ENCODE peak calls at places on chromosome 18, in six cellular contexts. R is HCT116, N is GM12878, Z is transverse colon, A is stomach, U is HepG2. S is an unnamed sample.
A peak's percentile ranks its signal among the peaks of the same experiment; 100 is the strongest.

GRCh38 chr18:73985855-73986254 is 161.8 kb downstream of the FBXO15 start:
- DNase-seq in N (no peak), Z (no peak), R (no peak), A (no peak), U (no peak), S (no peak)

GRCh38 chr18:49628993-49629795 is 67.3 kb downstream of the LIPG start:
- DNase-seq in Z (peak; percentile 22), A (peak; percentile 35), R (no peak), N (no peak), U (peak; percentile 28), S (no peak)

GRCh38 chr18:74116628-74117554 is 30.7 kb downstream of the FBXO15 start:
- DNase-seq in R (peak; percentile 8), A (no peak), Z (peak; percentile 12), N (no peak), U (peak; percentile 20), S (peak; percentile 40)

GRCh38 chr18:58298251-58299134 is 254.5 kb downstream of the NEDD4L start:
- DNase-seq in N (no peak), A (no peak), R (no peak), U (no peak), Z (no peak), S (no peak)

GRCh38 chr18:43590182-43590903 is 313.1 kb upstream of the SYT4 start:
- DNase-seq in U (no peak), A (peak; percentile 53), R (no peak), Z (no peak), N (no peak), S (peak; percentile 71)

GRCh38 chr18:77101410-77102245 is 31.0 kb downstream of the MBP start:
- DNase-seq in A (peak; percentile 76), U (no peak), Z (peak; percentile 64), R (peak; percentile 89), N (peak; percentile 61), S (peak; percentile 91)

GRCh38 chr18:78390348-78390929 is 589.2 kb upstream of the SALL3 start:
- DNase-seq in Z (no peak), A (no peak), R (no peak), U (no peak), N (no peak), S (no peak)

GRCh38 chr18:58045265-58046086 is 1.4 kb downstream of the NEDD4L start:
- DNase-seq in N (no peak), A (peak; percentile 78), Z (peak; percentile 78), U (peak; percentile 41), R (peak; percentile 48), S (peak; percentile 82)

GRCh38 chr18:58528011-58528367 is 100.9 kb downstream of the ALPK2 start:
- DNase-seq in A (no peak), N (no peak), Z (no peak), U (no peak), R (no peak), S (no peak)

GRCh38 chr18:56068030-56068671 is 480.2 kb upstream of the TCF4 start:
- DNase-seq in A (no peak), U (no peak), N (no peak), R (no peak), Z (no peak), S (no peak)

GRCh38 chr18:45549296-45549695 is 66.0 kb upstream of the SLC14A2 start:
- DNase-seq in R (no peak), U (no peak), A (no peak), N (no peak), Z (no peak), S (no peak)

GRCh38 chr18:37274988-37275590 is 290.5 kb downstream of the CELF4 start:
- DNase-seq in R (no peak), A (no peak), N (no peak), U (no peak), Z (no peak), S (no peak)

GRCh38 chr18:72612894-72613537 is 68.9 kb upstream of the CBLN2 start:
- DNase-seq in Z (no peak), U (no peak), A (no peak), N (no peak), R (no peak), S (no peak)

GRCh38 chr18:41538751-41539150 is 416.3 kb upstream of the PIK3C3 start:
- DNase-seq in U (no peak), R (no peak), A (no peak), N (no peak), Z (no peak), S (no peak)

GRCh38 chr18:69469444-69469919 is 68.8 kb downstream of the DOK6 start:
- DNase-seq in R (peak; percentile 45), N (no peak), Z (no peak), A (no peak), U (no peak), S (no peak)

GRCh38 chr18:37521500-37522465 is 43.8 kb downstream of the CELF4 start:
- DNase-seq in N (no peak), U (no peak), Z (no peak), R (no peak), A (no peak), S (no peak)

GRCh38 chr18:59388817-59389216 is 29.8 kb upstream of the LMAN1 start:
- DNase-seq in A (no peak), N (no peak), R (no peak), U (no peak), Z (no peak), S (no peak)

GRCh38 chr18:66603941-66604627 is at the start of gene CDH19:
- DNase-seq in R (no peak), Z (no peak), A (no peak), N (no peak), U (peak; percentile 0), S (no peak)
- TF ChIP-seq POLR2A in R (no peak), Z (no peak), A (no peak), N (no peak), U (no peak), S (no peak)

GRCh38 chr18:51029378-51029693 is 677 bp upstream of the SMAD4 start:
- DNase-seq in A (no peak), Z (no peak), U (no peak), R (no peak), N (no peak), S (no peak)

GRCh38 chr18:51029694-51030536 is at the start of gene SMAD4:
- DNase-seq in R (peak; percentile 86), U (peak; percentile 89), Z (peak; percentile 98), A (peak; percentile 97), N (peak; percentile 71), S (peak; percentile 99)

GRCh38 chr18:51030537-51031258 is 685 bp downstream of the SMAD4 start:
- DNase-seq in Z (peak; percentile 81), U (peak; percentile 41), N (no peak), R (no peak), A (peak; percentile 76), S (peak; percentile 95)

GRCh38 chr18:51025512-51025911 is 4.5 kb upstream of the SMAD4 start:
- DNase-seq in Z (no peak), N (no peak), U (no peak), R (no peak), A (no peak), S (no peak)

DNA sequence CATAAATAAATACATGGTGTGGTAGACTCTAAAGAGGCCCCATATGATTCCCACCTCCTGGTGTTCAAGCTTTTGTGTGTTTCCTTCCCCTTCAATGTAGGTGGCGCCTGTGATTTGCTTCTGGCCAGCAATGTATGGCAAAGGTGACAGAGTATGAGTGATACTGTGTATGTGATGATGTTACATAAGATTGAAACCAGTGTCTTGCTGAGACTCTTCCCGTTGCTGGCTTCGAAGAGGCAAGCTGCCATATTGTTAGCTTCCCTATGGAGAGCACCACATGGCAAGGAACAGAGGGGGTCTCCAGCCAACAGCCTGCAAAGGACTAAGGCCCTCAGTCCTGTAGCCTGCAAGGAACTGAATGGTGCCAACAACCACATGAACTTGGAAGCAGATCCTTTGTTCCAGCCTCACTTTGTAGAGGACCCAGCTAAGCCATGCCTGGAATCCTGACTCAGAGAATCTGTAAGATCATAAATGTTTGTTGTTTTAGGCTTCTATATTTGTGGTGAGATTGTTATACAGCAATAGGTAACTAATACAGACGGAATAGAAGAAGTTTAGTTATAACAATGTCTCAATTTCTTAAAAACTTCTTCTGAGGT is 1.7 kb upstream of the SMAD4 start:
- DNase-seq in U (peak; percentile 65), N (no peak), R (peak; percentile 16), Z (peak; percentile 49), A (no peak), S (no peak)
- TF ChIP-seq POLR2AphosphoS5 in U (no peak), N (no peak), R (no peak), Z (no peak), A (no peak), S (no peak)

DNA sequence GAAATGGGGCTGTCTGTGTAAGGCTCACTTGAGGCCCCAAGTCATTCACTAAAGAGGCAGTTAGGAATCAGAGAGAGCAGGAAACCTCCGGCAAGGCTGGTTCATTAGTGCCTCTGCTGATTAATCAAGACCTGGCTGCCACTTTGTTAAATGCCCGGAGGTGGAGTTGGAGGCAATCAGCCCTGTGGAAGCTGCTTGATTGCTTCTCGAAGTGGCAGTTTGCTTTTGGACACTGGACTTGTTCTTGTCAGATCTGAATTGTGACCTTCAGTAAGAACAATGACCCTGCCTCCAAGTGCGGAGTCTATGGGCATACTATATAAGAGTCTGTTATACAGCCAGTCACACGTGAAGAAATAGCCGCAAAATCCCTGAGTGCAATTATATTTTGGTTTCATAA is 184.0 kb upstream of the LINC00305 start:
- DNase-seq in R (no peak), A (no peak), Z (no peak), N (no peak), U (no peak), S (no peak)
- H3K36me3 ChIP-seq in R (no peaks in the 10 kb centered on the region), A (no peaks in the 10 kb centered on the region), Z (no peaks in the 10 kb centered on the region), N (no peaks in the 10 kb centered on the region), U (no peaks in the 10 kb centered on the region), S (no peaks in the 10 kb centered on the region)

GRCh38 chr18:36187138-36187825 is at the start of gene MOCOS:
- DNase-seq in N (no peak), U (peak; percentile 68), A (peak; percentile 89), Z (peak; percentile 90), R (peak; percentile 29), S (peak; percentile 90)

GRCh38 chr18:36186461-36187137 is 698 bp upstream of the MOCOS start:
- DNase-seq in Z (peak; percentile 71), U (peak; percentile 41), R (no peak), A (peak; percentile 40), N (no peak), S (peak; percentile 80)

GRCh38 chr18:36188912-36189311 is 1.6 kb downstream of the MOCOS start:
- DNase-seq in Z (no peak), N (no peak), A (no peak), R (no peak), U (no peak), S (no peak)

GRCh38 chr18:36189486-36189885 is 2.2 kb downstream of the MOCOS start:
- DNase-seq in A (no peak), R (no peak), U (no peak), N (no peak), Z (no peak), S (no peak)

DNA sequence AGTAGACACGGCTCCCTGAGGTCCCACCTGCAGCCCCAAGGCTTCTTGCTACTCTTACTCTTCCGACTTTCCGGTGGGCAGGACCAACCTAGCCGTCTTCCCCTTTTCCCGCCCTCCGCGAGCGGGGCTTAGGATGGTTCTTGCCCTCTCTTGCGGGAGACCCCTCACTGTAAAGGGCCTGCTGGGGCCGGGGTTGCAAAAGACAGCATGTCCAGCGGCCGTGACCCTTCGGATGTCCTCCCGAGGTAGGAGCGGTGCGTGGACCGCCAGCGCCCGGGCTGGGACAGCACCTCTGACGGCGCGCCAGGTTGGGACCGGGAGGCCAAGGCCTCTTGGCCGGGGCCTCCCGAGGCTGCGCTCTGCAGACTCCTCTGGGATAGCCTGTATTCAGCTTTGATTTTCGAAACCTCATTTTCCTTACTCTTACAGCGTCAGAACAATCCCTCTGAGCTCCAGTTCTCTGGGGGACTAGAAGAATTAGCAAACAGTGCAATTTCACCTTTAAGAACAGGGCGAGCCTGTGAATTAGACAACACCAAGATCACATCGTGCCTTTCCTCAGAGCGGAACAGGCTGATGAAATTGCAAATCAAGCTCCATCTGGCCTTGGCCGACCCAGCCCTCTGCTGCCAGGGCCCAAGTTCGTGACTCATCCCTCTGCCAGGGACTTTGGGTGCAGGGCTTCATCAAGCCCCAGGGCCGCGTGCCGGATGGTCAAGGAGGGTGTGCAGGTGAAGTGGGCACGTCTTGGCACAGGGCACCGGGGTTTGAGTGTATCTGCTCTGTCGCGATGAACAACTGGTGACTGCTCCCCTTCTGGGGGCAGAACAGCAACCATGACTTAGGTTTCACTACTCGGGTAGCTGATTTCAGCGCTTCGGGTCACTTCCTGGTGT is 777 bp downstream of the MOCOS start:
- DNase-seq in U (peak; percentile 52), N (no peak), Z (no peak), A (peak; percentile 30), R (peak; percentile 28), S (peak; percentile 77)
- TF ChIP-seq POLR2A in U (peak; percentile 70), N (no peak), Z (no peak), A (no peak), R (no peak), S (no peak)